ENCODE peak calls at places on chromosomes 2 and 18, in seven cellular contexts. F, W, Q, C, L, P and J are unnamed samples.

GRCh38 chr2:215831296-215831913 is 181.9 kb downstream of the MREG start:
- DNase-seq in F (peak), W (peak), Q (no peak), C (no peak), L (no peak), P (no peak), J (no peak)

GRCh38 chr2:134413430-134413829 is 159.6 kb downstream of the MGAT5 start:
- DNase-seq in F (no peak), W (no peak), Q (no peak), C (no peak), L (no peak), P (no peak), J (no peak)

GRCh38 chr18:23226386-23226785 is 91.1 kb downstream of the CABLES1 start:
- DNase-seq in F (peak), W (no peak), Q (no peak), C (no peak), L (no peak), P (no peak), J (no peak)

GRCh38 chr2:136116111-136116812 is 1.7 kb downstream of the CXCR4 start:
- DNase-seq in F (no peak), W (peak), Q (no peak), C (no peak), L (no peak), P (no peak), J (peak)

GRCh38 chr2:16411788-16412187 is 253.8 kb downstream of the CYRIA start:
- DNase-seq in F (no peak), W (no peak), Q (no peak), C (no peak), L (no peak), P (no peak), J (no peak)

GRCh38 chr2:160680294-160680693 is 186.7 kb upstream of the RBMS1 start:
- DNase-seq in F (no peak), W (no peak), Q (no peak), C (no peak), L (no peak), P (no peak), J (no peak)

GRCh38 chr2:28206786-28207185 is 185.9 kb upstream of the FOSL2 start:
- DNase-seq in F (peak), W (no peak), Q (no peak), C (no peak), L (no peak), P (no peak), J (no peak)

GRCh38 chr2:50948691-50949090 is 83.2 kb downstream of the NRXN1 start:
- DNase-seq in F (peak), W (no peak), Q (no peak), C (no peak), L (no peak), P (no peak), J (no peak)

GRCh38 chr2:168397629-168398028 is 58.4 kb upstream of the CERS6 start:
- DNase-seq in F (peak), W (no peak), Q (no peak), C (no peak), L (no peak), P (no peak), J (no peak)

GRCh38 chr2:179106342-179107178 is 56.6 kb upstream of the CCDC141 start:
- DNase-seq in F (peak), W (no peak), Q (peak), C (peak), L (no peak), P (peak), J (peak)

GRCh38 chr2:95007822-95008221 is 17.7 kb upstream of the MAL start:
- DNase-seq in F (no peak), W (no peak), Q (no peak), C (no peak), L (no peak), P (no peak), J (no peak)

GRCh38 chr2:68127358-68128242 is 30.1 kb upstream of the PNO1 start:
- DNase-seq in F (no peak), W (no peak), Q (no peak), C (no peak), L (no peak), P (no peak), J (peak)

GRCh38 chr18:55400590-55401274 is 187.3 kb downstream of the TCF4 start:
- DNase-seq in F (peak), W (no peak), Q (no peak), C (no peak), L (no peak), P (no peak), J (no peak)

GRCh38 chr18:48802543-48803428 is 148.0 kb downstream of the SMAD7 start:
- DNase-seq in F (no peak), W (no peak), Q (no peak), C (no peak), L (peak), P (no peak), J (no peak)

GRCh38 chr2:108316881-108317258 is 28.2 kb downstream of the SULT1C2 start:
- DNase-seq in F (no peak), W (no peak), Q (no peak), C (no peak), L (no peak), P (no peak), J (no peak)

GRCh38 chr2:486381-486780 is 190.8 kb downstream of the TMEM18 start:
- DNase-seq in F (no peak), W (no peak), Q (no peak), C (no peak), L (no peak), P (no peak), J (no peak)

GRCh38 chr18:5895886-5896740 is 791 bp upstream of the TMEM200C start:
- DNase-seq in F (no peak), W (no peak), Q (peak), C (no peak), L (peak), P (no peak), J (no peak)

GRCh38 chr18:8625693-8626092 is 16.5 kb downstream of the RAB12 start:
- DNase-seq in F (no peak), W (no peak), Q (no peak), C (no peak), L (no peak), P (no peak), J (no peak)

GRCh38 chr2:69190743-69191425 is 177.9 kb downstream of the ANTXR1 start:
- DNase-seq in F (no peak), W (no peak), Q (no peak), C (no peak), L (no peak), P (no peak), J (no peak)

GRCh38 chr18:50099725-50100414 is 95.1 kb downstream of the MYO5B start:
- DNase-seq in F (no peak), W (no peak), Q (no peak), C (no peak), L (no peak), P (no peak), J (no peak)

GRCh38 chr2:220043993-220044335 is 416.5 kb downstream of the SLC4A3 start:
- DNase-seq in F (no peak), W (no peak), Q (no peak), C (no peak), L (no peak), P (no peak), J (no peak)

GRCh38 chr2:27408601-27409320 is 630 bp downstream of the PPM1G start:
- DNase-seq in F (peak), W (peak), Q (no peak), C (no peak), L (no peak), P (peak), J (peak)

GRCh38 chr2:9573013-9573708 is 17.5 kb upstream of the ADAM17 start:
- DNase-seq in F (no peak), W (no peak), Q (no peak), C (no peak), L (no peak), P (no peak), J (no peak)

GRCh38 chr2:121771976-121772742 is 16.7 kb downstream of the TSN start:
- DNase-seq in F (peak), W (no peak), Q (no peak), C (no peak), L (no peak), P (no peak), J (no peak)

GRCh38 chr18:73594749-73595148 is 552.9 kb downstream of the FBXO15 start:
- DNase-seq in F (no peak), W (no peak), Q (no peak), C (no peak), L (no peak), P (no peak), J (no peak)

GRCh38 chr2:164896634-164897033 is 55.0 kb upstream of the COBLL1 start:
- DNase-seq in F (peak), W (no peak), Q (no peak), C (peak), L (no peak), P (peak), J (peak)

GRCh38 chr2:238228700-238229099 is 11.1 kb downstream of the HES6 start:
- DNase-seq in F (no peak), W (no peak), Q (no peak), C (no peak), L (no peak), P (no peak), J (no peak)

GRCh38 chr2:238231809-238232208 is 8.0 kb downstream of the HES6 start:
- DNase-seq in F (no peak), W (no peak), Q (no peak), C (no peak), L (no peak), P (no peak), J (no peak)

GRCh38 chr2:238230699-238231098 is 9.1 kb downstream of the HES6 start:
- DNase-seq in F (no peak), W (no peak), Q (no peak), C (no peak), L (no peak), P (no peak), J (no peak)

GRCh38 chr2:238233625-238234024 is 6.2 kb downstream of the HES6 start:
- DNase-seq in F (no peak), W (no peak), Q (no peak), C (no peak), L (no peak), P (no peak), J (peak)

GRCh38 chr2:238231251-238231793 is 8.5 kb downstream of the HES6 start:
- DNase-seq in F (peak), W (peak), Q (peak), C (no peak), L (no peak), P (no peak), J (peak)
- TF ChIP-seq POLR2A in F (no peak), W (peak), Q (no peak), C (no peak), L (no peak), P (no peak), J (peak)

GRCh38 chr2:105143467-105144127 is 97.9 kb upstream of the GPR45 start:
- DNase-seq in F (no peak), W (peak), Q (no peak), C (no peak), L (no peak), P (no peak), J (no peak)
- TF ChIP-seq POLR2A in F (no peak), W (no peak), Q (no peak), C (no peak), L (no peak), P (no peak), J (no peak)

DNA sequence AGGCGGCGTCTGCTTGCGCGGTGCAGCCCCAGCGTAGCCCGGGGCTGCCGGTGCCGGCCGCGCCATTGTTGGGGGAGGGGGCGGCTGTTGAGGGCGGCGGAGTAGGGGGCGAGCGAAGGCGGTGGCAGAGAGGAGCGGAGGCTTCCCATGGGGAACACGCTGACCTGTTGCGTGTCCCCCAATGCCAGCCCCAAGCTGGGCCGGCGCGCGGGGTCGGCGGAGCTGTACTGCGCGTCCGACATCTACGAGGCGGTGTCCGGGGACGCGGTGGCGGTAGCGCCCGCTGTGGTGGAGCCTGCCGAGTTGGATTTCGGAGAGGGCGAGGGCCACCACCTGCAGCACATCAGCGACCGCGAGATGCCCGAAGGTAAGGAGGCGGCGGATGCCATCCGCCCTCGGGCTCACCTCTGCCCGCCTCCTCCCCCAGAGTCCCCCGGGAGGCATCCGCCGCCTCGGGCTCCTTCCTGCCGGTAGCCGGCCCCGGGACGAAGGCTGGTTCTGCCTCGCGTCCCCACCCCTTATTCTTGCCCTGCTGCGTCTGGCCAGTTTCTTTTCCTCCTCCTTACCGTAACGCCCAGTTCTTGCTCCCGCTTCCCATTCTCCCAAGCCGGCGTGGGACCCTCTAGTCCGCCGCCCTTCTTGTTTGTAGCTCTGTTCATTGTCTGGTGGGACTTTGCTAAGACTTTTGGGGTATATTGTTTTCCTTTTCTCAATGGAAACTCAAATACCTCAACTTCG is 479 bp downstream of the CCNYL1 start:
- DNase-seq in F (peak), W (peak), Q (peak), C (no peak), L (peak), P (peak), J (peak)
- TF ChIP-seq POLR2A in F (no peak), W (no peak), Q (no peak), C (no peak), L (no peak), P (no peak), J (no peak)

GRCh38 chr18:31490387-31490786 is 7.6 kb upstream of the DSG2 start:
- DNase-seq in F (no peak), W (no peak), Q (no peak), C (no peak), L (no peak), P (no peak), J (no peak)
- TF ChIP-seq POLR2A in F (no peak), W (no peak), Q (no peak), C (no peak), L (no peak), P (no peak), J (no peak)

GRCh38 chr2:11397046-11397445 is 52.6 kb upstream of the ROCK2 start:
- DNase-seq in F (no peak), W (no peak), Q (no peak), C (no peak), L (no peak), P (no peak), J (no peak)

GRCh38 chr2:11396690-11396985 is 52.2 kb upstream of the ROCK2 start:
- DNase-seq in F (no peak), W (no peak), Q (no peak), C (no peak), L (no peak), P (no peak), J (no peak)

GRCh38 chr2:11399113-11399762 is 54.8 kb upstream of the ROCK2 start:
- DNase-seq in F (no peak), W (no peak), Q (no peak), C (no peak), L (no peak), P (no peak), J (no peak)

GRCh38 chr2:11397513-11397912 is 53.1 kb upstream of the ROCK2 start:
- DNase-seq in F (no peak), W (no peak), Q (no peak), C (no peak), L (no peak), P (no peak), J (no peak)

GRCh38 chr2:11398710-11399109 is 54.3 kb upstream of the ROCK2 start:
- DNase-seq in F (no peak), W (no peak), Q (no peak), C (no peak), L (no peak), P (no peak), J (no peak)
- TF ChIP-seq POLR2A in F (no peak), W (no peak), Q (no peak), C (no peak), L (no peak), P (no peak), J (no peak)

DNA sequence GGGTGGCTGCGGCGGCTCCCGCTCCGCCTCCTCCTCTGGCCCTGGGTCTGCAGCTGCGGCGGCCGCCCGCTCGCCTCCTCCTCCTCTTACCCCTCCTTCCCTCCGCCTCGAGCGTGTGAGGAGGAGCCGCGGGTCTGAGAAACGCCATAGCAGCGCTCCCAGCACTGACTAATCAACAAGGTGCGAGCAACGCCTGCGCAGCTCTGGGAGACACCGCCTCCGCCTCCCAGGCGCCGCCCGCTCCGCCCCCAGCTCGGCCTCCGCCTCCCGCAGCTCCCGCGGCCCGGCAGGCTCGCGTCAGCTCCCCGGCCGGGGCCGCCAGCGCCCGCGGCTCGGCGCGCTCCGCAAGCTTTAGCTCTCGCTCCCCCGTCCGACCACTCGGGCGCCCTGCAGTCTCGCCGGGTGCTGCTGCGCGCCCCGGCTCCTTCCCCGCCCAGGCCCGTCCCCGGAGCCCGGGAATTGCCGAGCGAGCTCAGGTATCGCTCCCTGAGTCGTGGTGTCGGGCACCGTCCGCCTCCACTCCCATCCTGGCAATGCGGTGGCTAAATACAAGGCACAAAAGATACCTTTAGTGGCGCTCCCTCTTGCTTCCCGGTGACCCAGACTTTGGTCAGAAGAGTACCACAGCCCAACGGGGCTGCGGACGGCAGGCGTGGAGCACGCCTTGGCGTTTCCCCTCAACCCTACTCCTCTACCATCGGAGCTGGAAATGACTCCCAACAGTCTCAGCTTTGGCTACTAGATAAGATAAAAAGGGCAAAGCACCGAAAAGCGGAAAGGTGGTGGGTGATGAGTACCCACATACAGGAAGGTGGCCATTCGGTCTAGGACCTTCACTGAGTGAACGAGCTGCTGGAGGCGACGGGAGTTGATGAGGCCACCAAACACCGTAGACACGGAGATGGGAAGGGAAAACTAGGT is at the start of gene GAREM1:
- DNase-seq in F (peak), W (peak), Q (peak), C (peak), L (peak), P (peak), J (peak)
- TF ChIP-seq POLR2A in F (no peak), W (no peak), Q (peak), C (peak), L (peak), P (peak), J (no peak)

DNA sequence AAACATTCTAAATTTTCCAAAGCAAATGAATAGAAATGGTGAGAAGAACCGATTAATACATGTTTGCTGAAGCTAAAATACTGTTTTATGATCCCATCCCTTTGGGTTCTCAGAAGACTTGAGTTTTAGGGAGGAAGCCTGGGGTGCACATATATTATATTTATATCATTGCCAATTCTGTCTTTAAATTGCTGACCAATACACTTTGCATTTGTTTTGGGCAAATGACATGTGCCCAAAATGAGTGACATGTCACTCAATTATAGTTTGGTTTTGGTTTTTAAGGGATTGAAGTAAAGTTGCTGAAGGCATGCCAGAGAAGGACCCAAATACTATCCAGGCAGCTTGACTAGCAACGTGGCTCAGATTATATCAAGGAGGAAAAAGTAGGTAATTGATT is 50.3 kb upstream of the SP3 start:
- DNase-seq in F (no peak), W (no peak), Q (no peak), C (no peak), L (no peak), P (no peak), J (no peak)
- TF ChIP-seq POLR2A in F (no peak), W (no peak), Q (no peak), C (no peak), L (no peak), P (no peak), J (no peak)

GRCh38 chr2:43223412-43224040 is 2.9 kb downstream of the ZFP36L2 start:
- DNase-seq in F (peak), W (no peak), Q (no peak), C (no peak), L (no peak), P (no peak), J (peak)
- TF ChIP-seq POLR2A in F (peak), W (no peak), Q (no peak), C (no peak), L (no peak), P (no peak), J (no peak)